ENCODE peak calls at places on chromosomes 16 and 17, in seven cellular contexts. M is thoracic aorta, L is uterus, O is Panc1, S is psoas muscle, H is GM23248, B is HCT116. U is an unnamed sample.
A peak's percentile ranks its signal among the peaks of the same experiment; 100 is the strongest.

GRCh38 chr17:57808882-57809281 is 41.0 kb downstream of the MRPS23 start:
- DNase-seq in M (no peak), L (no peak), O (no peak), S (no peak), H (no peak), B (no peak), U (no peak)

GRCh38 chr16:71460246-71460645 is 1.8 kb downstream of the ZNF23 start:
- DNase-seq in M (no peak), L (no peak), O (no peak), S (no peak), H (peak; percentile 91), B (no peak), U (no peak)

GRCh38 chr17:63035695-63036094 is 69.7 kb downstream of the TANC2 start:
- DNase-seq in M (no peak), L (no peak), O (no peak), S (no peak), H (peak; percentile 24), B (no peak), U (no peak)

GRCh38 chr16:29900888-29901606 is 759 bp downstream of the ASPHD1 start:
- DNase-seq in M (no peak), L (no peak), O (no peak), S (no peak), H (peak; percentile 49), B (no peak), U (no peak)

GRCh38 chr16:20309786-20310185 is 17.5 kb downstream of the GP2 start:
- DNase-seq in M (no peak), L (no peak), O (no peak), S (no peak), H (no peak), B (no peak), U (no peak)

GRCh38 chr16:24673155-24673554 is 56.3 kb upstream of the TNRC6A start:
- DNase-seq in M (no peak), L (no peak), O (no peak), S (no peak), H (no peak), B (no peak), U (no peak)

GRCh38 chr16:4675864-4676786 is 17.2 kb upstream of the NUDT16L1 start:
- DNase-seq in M (no peak), L (no peak), O (no peak), S (no peak), H (no peak), B (no peak), U (no peak)

GRCh38 chr17:63701477-63702222 is 1.7 kb upstream of the LIMD2 start:
- DNase-seq in M (no peak), L (no peak), O (no peak), S (no peak), H (no peak), B (no peak), U (peak; percentile 35)

GRCh38 chr16:10390867-10391266 is 5.0 kb downstream of the ATF7IP2 start:
- DNase-seq in M (no peak), L (no peak), O (no peak), S (no peak), H (no peak), B (no peak), U (no peak)

GRCh38 chr17:73043686-73044581 is 48.6 kb downstream of the SLC39A11 start:
- DNase-seq in M (no peak), L (no peak), O (no peak), S (no peak), H (peak; percentile 72), B (no peak), U (no peak)

GRCh38 chr16:30458561-30459394 is 13.1 kb upstream of the SEPHS2 start:
- DNase-seq in M (no peak), L (no peak), O (no peak), S (peak; percentile 54), H (no peak), B (no peak), U (peak; percentile 38)

GRCh38 chr17:59859444-59860025 is 33.2 kb downstream of the TUBD1 start:
- DNase-seq in M (no peak), L (no peak), O (no peak), S (no peak), H (peak; percentile 79), B (no peak), U (no peak)

GRCh38 chr17:28951991-28952975 is 965 bp upstream of the PHF12 start:
- DNase-seq in M (peak; percentile 97), L (peak; percentile 99), O (peak; percentile 98), S (peak; percentile 97), H (peak; percentile 99), B (peak; percentile 99), U (peak; percentile 96)

GRCh38 chr17:58932956-58933355 is 173.7 kb downstream of the TRIM37 start:
- DNase-seq in M (no peak), L (no peak), O (no peak), S (no peak), H (no peak), B (no peak), U (no peak)

DNA sequence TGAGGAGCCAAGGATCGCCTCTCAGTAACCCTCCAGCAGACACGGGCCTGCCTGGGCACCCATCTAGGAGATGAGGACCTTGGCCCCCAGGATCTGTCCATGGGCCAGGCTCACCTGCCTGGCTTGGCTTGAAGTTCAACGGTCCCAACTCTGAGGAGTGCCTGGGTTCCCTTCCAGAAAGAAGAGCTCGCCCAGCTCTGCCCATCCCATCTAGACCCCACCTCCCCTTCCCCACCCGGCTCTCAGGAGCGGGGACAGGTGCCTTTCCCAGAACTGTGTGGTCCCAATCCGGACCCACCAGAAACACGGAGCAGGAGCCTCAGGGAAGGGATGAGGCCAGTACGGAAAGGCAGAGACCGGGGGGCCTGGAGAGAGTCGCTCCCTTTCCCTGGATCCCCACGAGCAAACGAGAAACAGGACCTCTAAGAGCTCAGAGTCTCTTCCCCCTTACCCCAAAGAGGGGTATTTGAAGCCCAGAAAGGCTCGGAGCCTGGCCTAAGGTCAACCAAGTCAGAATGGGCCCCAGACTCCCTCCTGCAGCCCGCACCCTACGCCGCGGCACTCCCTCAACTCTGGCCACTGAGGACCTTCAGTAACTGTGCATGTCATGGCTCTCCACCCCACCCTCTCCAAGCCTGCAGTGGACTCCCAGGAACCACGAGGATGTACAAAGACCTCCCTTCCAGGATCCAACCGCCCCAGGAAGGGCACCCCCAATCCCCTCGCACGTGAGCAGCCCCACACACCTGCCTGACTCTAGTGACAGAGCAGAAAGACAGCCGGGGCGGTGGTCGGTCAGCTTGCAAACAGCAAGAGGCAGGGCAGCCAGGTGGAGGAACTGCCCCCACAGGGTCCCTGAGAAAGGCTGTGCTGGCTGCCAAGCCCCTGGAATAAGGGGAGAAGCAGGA is 5.4 kb downstream of the CLUH start:
- DNase-seq in M (no peak), L (no peak), O (no peak), S (peak; percentile 45), H (no peak), B (no peak), U (no peak)
- H3K27ac ChIP-seq in M (no peak overlapping the region), L (no peak overlapping the region), O (no peak overlapping the region), S (peak overlapping the region; percentile 91), H (no peak overlapping the region), B (no peak overlapping the region), U (peak overlapping the region; percentile 97)

GRCh38 chr17:18025596-18026407 is 13.2 kb downstream of the ATPAF2 start:
- DNase-seq in M (no peak), L (no peak), O (no peak), S (no peak), H (peak; percentile 94), B (no peak), U (no peak)
- H3K27ac ChIP-seq in M (no peak overlapping the region), L (no peak overlapping the region), O (no peak overlapping the region), S (peak overlapping the region; percentile 46), H (peak overlapping the region; percentile 87), B (no peak overlapping the region), U (peak overlapping the region; percentile 90)

GRCh38 chr16:11914210-11914758 is 1.5 kb downstream of the GSPT1 start:
- DNase-seq in M (no peak), L (no peak), O (no peak), S (no peak), H (no peak), B (no peak), U (no peak)

GRCh38 chr16:11915644-11916523 is at the start of gene GSPT1:
- DNase-seq in M (peak; percentile 99), L (peak; percentile 98), O (peak; percentile 87), S (peak; percentile 100), H (peak; percentile 99), B (peak; percentile 97), U (peak; percentile 100)

GRCh38 chr16:11914759-11915643 is 755 bp downstream of the GSPT1 start:
- DNase-seq in M (no peak), L (no peak), O (no peak), S (peak; percentile 78), H (peak; percentile 74), B (no peak), U (peak; percentile 38)

GRCh38 chr16:11916524-11917285 is 949 bp upstream of the GSPT1 start:
- DNase-seq in M (no peak), L (no peak), O (peak; percentile 69), S (no peak), H (peak; percentile 81), B (no peak), U (no peak)

DNA sequence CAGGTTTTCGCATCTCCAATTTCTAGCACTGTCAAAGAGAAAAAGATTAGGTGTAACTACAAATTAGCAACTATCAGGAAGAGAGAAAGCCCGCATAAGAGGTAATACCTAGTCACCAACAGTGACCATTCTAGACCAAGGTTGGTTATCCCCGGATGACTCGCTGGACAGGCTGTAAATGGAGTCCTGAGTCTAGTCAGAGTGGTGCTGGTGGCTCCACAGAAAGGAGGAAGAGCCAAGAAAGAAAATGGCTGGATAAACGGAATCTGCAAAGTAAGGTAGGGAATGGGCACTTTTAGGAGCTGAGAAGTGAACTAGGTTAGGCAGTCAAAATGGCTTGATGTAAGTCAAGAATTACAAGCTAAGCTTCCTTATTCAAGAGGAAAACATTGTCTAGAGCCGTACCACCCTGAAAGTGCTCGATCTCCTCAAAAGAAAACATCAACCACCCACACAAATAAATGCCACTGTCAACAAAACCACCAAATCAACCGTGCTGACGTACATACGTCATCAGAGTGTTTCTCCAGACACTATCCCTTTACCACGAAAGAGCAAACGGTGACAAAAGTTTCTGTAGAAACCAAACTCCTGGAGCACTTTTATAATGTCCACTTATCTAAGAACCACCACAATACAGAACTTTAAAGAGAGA is 2.2 kb downstream of the GSPT1 start:
- DNase-seq in M (no peak), L (no peak), O (no peak), S (no peak), H (peak; percentile 72), B (no peak), U (no peak)
- H3K27ac ChIP-seq in M (no peak overlapping the region), L (no peak overlapping the region), O (peak overlapping the region; percentile 93), S (peak overlapping the region; percentile 98), H (peak overlapping the region; percentile 84), B (no peak overlapping the region), U (peak overlapping the region; percentile 98)

GRCh38 chr17:44221862-44222111 is 2.3 kb upstream of the UBTF start:
- DNase-seq in M (no peak), L (no peak), O (no peak), S (no peak), H (no peak), B (no peak), U (no peak)
- H3K27ac ChIP-seq in M (peak overlapping the region; percentile 96), L (peak overlapping the region; percentile 100), O (peak overlapping the region; percentile 87), S (peak overlapping the region; percentile 98), H (peak overlapping the region; percentile 85), B (peak overlapping the region; percentile 100), U (peak overlapping the region; percentile 100)

GRCh38 chr17:4160294-4160859 is 17.4 kb downstream of the CYB5D2 start:
- DNase-seq in M (no peak), L (no peak), O (no peak), S (no peak), H (no peak), B (no peak), U (no peak)
- H3K27ac ChIP-seq in M (peak overlapping the region; percentile 77), L (no peak overlapping the region), O (peak overlapping the region; percentile 95), S (peak overlapping the region; percentile 80), H (no peak overlapping the region), B (peak overlapping the region; percentile 16), U (no peak overlapping the region)

GRCh38 chr17:78947235-78948153 is 22.3 kb upstream of the TIMP2 start:
- DNase-seq in M (no peak), L (no peak), O (no peak), S (no peak), H (no peak), B (no peak), U (no peak)
- H3K27ac ChIP-seq in M (no peak overlapping the region), L (no peak overlapping the region), O (no peak overlapping the region), S (no peak overlapping the region), H (no peak overlapping the region), B (no peak overlapping the region), U (no peak overlapping the region)